ENCODE peak calls at places on chromosomes 13 and 19, in ten cellular contexts. X is GM23338; T is mammary epithelial cell; G is neuronal stem cell; Z is body of pancreas; P is IMR-90; Q is RWPE2; C is effector memory CD4-positive, alpha-beta T cell; M is GM23248; A is stomach. I is an unnamed sample. For H3K4me1, the result is how much of the 10 kb centered on the place peaks cover.

GRCh38 chr19:41322451-41322850 is 12.5 kb downstream of the CCDC97 start:
- DNase-seq in P (no peak), Q (no peak), T (no peak), A (no peak), X (no peak), G (no peak), Z (no peak), C (no peak), M (no peak), I (no peak)

GRCh38 chr13:39025433-39025839 is 12.5 kb downstream of the PROSER1 start:
- DNase-seq in M (peak), T (peak), X (peak), Q (no peak), Z (no peak), G (no peak), P (no peak), A (no peak), C (no peak), I (no peak)

GRCh38 chr13:46489586-46490023 is 63.4 kb upstream of the LRCH1 start:
- DNase-seq in T (peak), Z (no peak), P (peak), Q (no peak), A (no peak), C (no peak), M (peak), G (no peak), X (no peak), I (no peak)

GRCh38 chr13:111404746-111405145 is 84.3 kb downstream of the TEX29 start:
- DNase-seq in X (no peak), Q (peak), T (no peak), G (no peak), M (no peak), A (no peak), P (no peak), Z (no peak), C (no peak), I (no peak)

GRCh38 chr19:49553451-49554271 is 25.9 kb downstream of the RCN3 start:
- DNase-seq in G (no peak), P (peak), Q (no peak), Z (peak), T (peak), C (no peak), X (no peak), M (peak), A (peak), I (no peak)

GRCh38 chr19:5621311-5621944 is 1.1 kb downstream of the SAFB2 start:
- DNase-seq in X (no peak), A (peak), C (no peak), P (no peak), G (no peak), M (no peak), Q (no peak), T (no peak), Z (peak), I (no peak)

GRCh38 chr13:111518161-111518791 is 197.8 kb downstream of the TEX29 start:
- DNase-seq in X (peak), A (no peak), Z (peak), C (no peak), M (no peak), P (no peak), G (no peak), Q (no peak), T (no peak), I (no peak)

GRCh38 chr13:38216181-38216580 is 133.5 kb upstream of the UFM1 start:
- DNase-seq in C (no peak), G (no peak), T (no peak), M (no peak), P (no peak), Q (no peak), X (no peak), A (no peak), Z (no peak), I (no peak)

GRCh38 chr19:17243854-17244617 is 1.7 kb downstream of the NR2F6 start:
- DNase-seq in Q (no peak), T (peak), A (peak), P (peak), X (peak), C (no peak), Z (peak), M (peak), G (no peak), I (no peak)

GRCh38 chr19:18119243-18120105 is 21.9 kb downstream of the MAST3 start:
- DNase-seq in T (peak), X (peak), C (peak), G (no peak), Z (peak), M (no peak), A (no peak), Q (no peak), P (no peak), I (peak)

GRCh38 chr19:34806976-34807860 is 34.2 kb upstream of the ZNF599 start:
- DNase-seq in C (no peak), T (no peak), P (no peak), G (no peak), A (no peak), X (no peak), M (no peak), Z (no peak), Q (no peak), I (no peak)

GRCh38 chr13:110138009-110138699 is 168.8 kb downstream of the COL4A1 start:
- DNase-seq in Z (peak), X (peak), Q (no peak), A (peak), G (no peak), P (peak), T (peak), M (peak), C (no peak), I (peak)

GRCh38 chr19:49492573-49493411 is 3.4 kb upstream of the RPS11 start:
- DNase-seq in M (peak), P (peak), A (no peak), C (no peak), T (no peak), G (no peak), Z (no peak), Q (no peak), X (peak), I (no peak)

GRCh38 chr13:79385694-79386093 is 20.4 kb downstream of the RBM26 start:
- DNase-seq in G (no peak), C (no peak), T (peak), Q (no peak), Z (no peak), M (peak), P (no peak), A (no peak), X (no peak), I (no peak)

GRCh38 chr13:37118002-37118401 is 12.5 kb upstream of the CSNK1A1L start:
- DNase-seq in T (no peak), P (no peak), M (no peak), G (no peak), X (no peak), Q (no peak), A (peak), C (no peak), Z (peak), I (no peak)

GRCh38 chr19:56403261-56403660 is 871 bp upstream of the ZNF583 start:
- DNase-seq in X (no peak), C (no peak), A (no peak), T (no peak), Q (no peak), M (peak), G (no peak), Z (no peak), P (peak), I (peak)

GRCh38 chr19:42369433-42370067 is 20.5 kb downstream of the CNFN start:
- DNase-seq in X (no peak), M (no peak), G (no peak), Q (no peak), Z (no peak), T (no peak), C (no peak), A (no peak), P (no peak), I (no peak)

GRCh38 chr19:38285567-38285966 is 18.5 kb upstream of the C19orf33 start:
- DNase-seq in Z (no peak), X (no peak), C (no peak), M (peak), G (no peak), P (peak), T (no peak), Q (no peak), A (no peak), I (no peak)

GRCh38 chr13:107807306-107808073 is 407.8 kb downstream of the LIG4 start:
- DNase-seq in G (no peak), A (no peak), Z (peak), M (no peak), C (no peak), P (no peak), X (no peak), T (no peak), Q (no peak), I (no peak)

GRCh38 chr19:32203161-32203560 is 142.2 kb upstream of the ZNF507 start:
- DNase-seq in G (no peak), P (no peak), T (no peak), C (no peak), X (no peak), M (no peak), Q (no peak), Z (no peak), A (no peak), I (no peak)

GRCh38 chr13:52832268-52832667 is 16.2 kb downstream of the PCDH8 start:
- DNase-seq in M (no peak), P (no peak), T (no peak), Z (no peak), X (no peak), G (no peak), Q (no peak), C (no peak), A (no peak), I (no peak)

GRCh38 chr13:75139291-75139690 is 342.7 kb downstream of the TBC1D4 start:
- DNase-seq in X (no peak), M (peak), Q (no peak), C (no peak), P (peak), G (no peak), T (no peak), Z (no peak), A (no peak), I (no peak)

GRCh38 chr13:50250403-50250802 is 235.2 kb downstream of the KCNRG start:
- DNase-seq in C (no peak), T (no peak), Q (no peak), A (no peak), X (no peak), Z (no peak), G (no peak), M (no peak), P (no peak), I (no peak)

GRCh38 chr19:2337329-2337707 is 8.8 kb downstream of the SPPL2B start:
- DNase-seq in P (peak), A (no peak), C (no peak), G (peak), Q (no peak), M (peak), X (peak), Z (peak), T (no peak), I (no peak)

GRCh38 chr13:28320884-28321574 is 173.9 kb downstream of the FLT1 start:
- DNase-seq in Z (no peak), M (no peak), P (peak), C (no peak), Q (no peak), X (no peak), A (no peak), G (no peak), T (no peak), I (no peak)

GRCh38 chr19:14516048-14516534 is 2.1 kb downstream of the DNAJB1 start:
- DNase-seq in Z (no peak), P (no peak), M (no peak), Q (no peak), A (no peak), X (peak), T (no peak), G (no peak), C (no peak), I (no peak)

GRCh38 chr13:99228737-99229691 is 28.4 kb downstream of the UBAC2 start:
- DNase-seq in Z (no peak), Q (no peak), T (peak), P (peak), M (peak), C (no peak), G (no peak), A (no peak), X (no peak), I (no peak)

GRCh38 chr19:54041969-54042606 is 21.6 kb downstream of the VSTM1 start:
- DNase-seq in G (no peak), A (no peak), Q (no peak), T (no peak), C (no peak), Z (no peak), P (no peak), X (peak), M (no peak), I (no peak)

GRCh38 chr13:67328895-67329294 is 98.8 kb upstream of the PCDH9 start:
- DNase-seq in M (no peak), A (no peak), G (no peak), Z (no peak), C (no peak), X (no peak), P (no peak), Q (no peak), T (no peak), I (no peak)

GRCh38 chr19:9941236-9941635 is 4.9 kb upstream of the OLFM2 start:
- DNase-seq in M (peak), Q (no peak), G (no peak), P (peak), C (no peak), X (no peak), T (no peak), Z (no peak), A (no peak), I (no peak)

GRCh38 chr19:8576273-8576993 is 809 bp downstream of the MYO1F start:
- DNase-seq in G (no peak), X (no peak), Z (no peak), C (no peak), A (no peak), P (no peak), T (no peak), Q (no peak), M (no peak), I (peak)

GRCh38 chr19:343941-344624 is 513 bp downstream of the MIER2 start:
- DNase-seq in C (peak), M (peak), G (peak), X (peak), A (no peak), Q (peak), Z (no peak), P (no peak), T (no peak), I (peak)

GRCh38 chr19:35355851-35356460 is 2.3 kb upstream of the FFAR3 start:
- DNase-seq in A (no peak), P (no peak), X (peak), C (no peak), Z (no peak), T (no peak), G (no peak), M (no peak), Q (peak), I (no peak)

GRCh38 chr13:99158846-99159245 is 41.8 kb upstream of the UBAC2 start:
- DNase-seq in M (no peak), T (peak), Q (no peak), A (no peak), Z (no peak), C (no peak), P (no peak), X (no peak), G (no peak), I (no peak)

GRCh38 chr19:35037716-35038622 is 3.6 kb upstream of the HPN start:
- DNase-seq in Q (no peak), C (no peak), T (no peak), X (no peak), G (no peak), Z (no peak), M (no peak), P (no peak), A (no peak), I (no peak)

GRCh38 chr19:53977991-53978731 is 13.3 kb upstream of the CACNG6 start:
- DNase-seq in P (peak), Q (peak), G (peak), M (peak), C (no peak), T (peak), A (no peak), Z (peak), X (peak), I (peak)

GRCh38 chr13:37889102-37889501 is 19.5 kb upstream of the TRPC4 start:
- DNase-seq in T (peak), C (no peak), Z (no peak), A (no peak), Q (no peak), X (no peak), P (peak), G (no peak), M (peak), I (no peak)

GRCh38 chr19:42028304-42029216 is 34.5 kb upstream of the ATP1A3 start:
- DNase-seq in P (no peak), M (no peak), G (peak), T (no peak), Z (no peak), C (no peak), A (no peak), X (peak), Q (no peak), I (no peak)

DNA sequence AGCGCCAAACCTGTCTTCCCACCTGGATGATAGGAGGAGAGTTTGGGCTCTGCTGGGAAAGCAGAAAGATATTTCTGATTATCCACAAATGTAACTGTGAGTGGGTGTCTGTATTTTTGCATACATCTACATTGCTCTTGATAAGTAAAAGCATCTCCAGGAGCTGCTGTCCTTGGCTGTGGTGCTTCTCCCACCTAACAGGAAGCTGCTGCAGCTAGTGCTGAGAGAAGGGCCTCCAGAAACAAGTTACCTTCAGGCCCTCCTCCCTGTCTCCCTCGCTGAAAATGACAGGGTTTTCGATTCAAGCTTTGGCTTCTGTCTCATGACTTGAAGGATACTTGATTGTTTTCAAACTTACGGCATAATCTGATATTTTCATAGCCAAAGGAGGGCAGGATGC is 90.1 kb downstream of the FOXO1 start:
- DNase-seq in P (no peak), G (no peak), T (no peak), C (no peak), A (no peak), X (no peak), Q (no peak), Z (no peak), M (no peak), I (peak)
- H3K4me1 ChIP-seq in P (under half), G (under half), T (under half), C (half or more), A (half or more), X (half or more), Q (under half), Z (under half), M (under half), I (half or more)

DNA sequence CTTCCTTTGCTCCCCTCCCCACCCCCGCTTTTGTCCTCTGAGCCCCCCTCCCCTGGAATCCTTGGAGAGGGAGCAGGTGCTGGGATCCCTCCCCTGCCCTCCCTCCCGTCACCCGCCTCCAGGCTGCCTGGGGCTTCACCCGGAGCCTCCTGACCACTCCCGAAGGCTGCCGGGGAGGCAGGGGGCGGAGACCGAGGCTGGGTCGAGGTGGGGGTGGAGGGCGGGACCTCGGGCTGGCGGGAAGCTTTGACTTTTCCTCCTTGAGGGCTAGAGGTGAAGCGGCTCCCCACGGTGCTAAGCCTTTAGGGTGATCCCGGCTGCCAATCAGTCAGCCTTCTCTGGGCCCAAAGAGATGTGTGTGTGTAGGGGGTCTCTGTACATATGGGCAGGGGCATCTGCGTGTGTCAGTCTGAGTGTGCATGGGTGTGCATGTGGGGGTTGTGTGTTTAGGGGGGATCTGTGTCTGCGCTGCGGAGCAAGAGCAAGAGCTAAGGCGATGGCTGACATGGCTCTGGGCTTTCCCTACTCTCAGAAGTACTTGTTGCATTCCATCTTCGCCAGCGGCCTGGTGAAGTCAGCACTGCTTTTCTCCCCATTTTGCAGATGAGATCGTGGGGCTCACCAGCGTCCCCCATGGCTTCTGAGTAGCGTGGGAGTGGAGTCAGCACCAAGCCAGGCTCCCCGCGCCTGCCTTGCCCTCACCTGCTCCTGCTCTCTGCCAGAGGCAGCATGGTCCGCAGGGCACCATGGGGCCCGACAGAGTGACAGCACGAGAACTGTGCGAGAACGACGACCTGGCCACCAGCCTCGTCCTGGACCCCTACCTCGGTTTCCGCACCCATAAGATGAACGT is 1.7 kb downstream of the KMT5C start:
- DNase-seq in T (peak), M (peak), Z (peak), C (no peak), Q (peak), P (peak), G (peak), X (peak), A (peak), I (peak)
- H3K4me3 ChIP-seq in T (peak), M (peak), Z (no peak), C (peak), Q (peak), P (peak), G (peak), X (peak), A (peak), I (no peak)

DNA sequence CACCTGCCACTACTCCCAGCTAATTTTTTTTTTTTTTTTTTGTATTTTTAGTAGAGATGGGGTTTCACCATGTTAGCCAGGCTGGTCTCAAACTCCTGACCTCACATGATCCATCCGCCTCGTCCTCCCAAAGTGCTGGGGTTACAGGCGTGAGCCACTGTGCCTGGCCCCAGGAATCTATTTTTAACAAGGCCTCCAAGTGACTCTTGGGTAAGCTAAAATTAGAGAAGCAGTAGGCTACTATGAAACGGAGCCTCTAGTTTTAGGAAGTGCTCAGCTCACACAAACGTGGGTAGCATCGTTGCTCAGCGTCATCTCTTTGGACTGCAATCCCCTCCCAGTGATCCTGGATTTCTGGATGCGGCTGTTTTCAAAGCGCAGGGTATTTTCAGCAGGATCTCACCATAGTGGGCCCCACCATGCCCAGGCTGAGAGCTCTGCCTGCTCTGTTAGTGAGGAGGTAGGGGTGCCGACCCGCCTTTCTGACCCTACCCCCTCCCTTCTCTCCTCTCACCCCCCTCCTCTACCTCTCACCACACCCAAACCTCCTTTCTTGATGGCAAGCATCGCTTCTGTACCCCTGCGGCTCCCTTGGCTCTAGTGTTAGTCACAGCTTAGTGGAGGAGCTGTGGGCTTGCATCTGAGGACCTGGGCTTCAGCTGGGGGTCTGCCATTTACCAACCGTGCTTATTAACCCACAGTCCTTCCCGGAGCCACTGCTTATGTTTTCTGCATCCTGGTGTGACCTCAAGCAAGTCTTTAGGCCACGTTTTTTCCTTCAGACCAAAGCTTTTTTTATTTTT is 34.2 kb downstream of the GJA3 start:
- DNase-seq in Z (no peak), A (no peak), T (no peak), P (no peak), X (no peak), G (no peak), C (no peak), M (no peak), Q (no peak), I (no peak)
- H3K27ac ChIP-seq in Z (no peak), A (no peak), T (no peak), P (no peak), X (no peak), G (no peak), C (no peak), M (no peak), Q (no peak), I (no peak)

GRCh38 chr19:45250832-45251451 is at the start of gene MARK4:
- DNase-seq in C (peak), Q (no peak), P (peak), A (peak), X (peak), M (peak), Z (peak), G (peak), T (peak), I (peak)
- H3K4me1 ChIP-seq in C (under half), Q (under half), P (under half), A (half or more), X (under half), M (under half), Z (under half), G (under half), T (under half), I (under half)

I was measured in CD4-positive, alpha-beta memory T cell.